ENCODE peak calls at places on chromosomes 2 and 18, in ten cellular contexts. I, Z, H, J, Y, U, W, E, O and D are unnamed samples.

GRCh38 chr2:86280191-86280667 is 57.2 kb downstream of the REEP1 start:
- DNase-seq in I (no peak), Z (no peak), H (no peak), J (peak), Y (no peak), U (no peak), W (no peak), E (no peak), O (no peak), D (no peak)

GRCh38 chr2:10733584-10733958 is 12.1 kb downstream of the ATP6V1C2 start:
- DNase-seq in I (no peak), Z (no peak), H (no peak), J (peak), Y (no peak), U (no peak), W (no peak), E (no peak), O (no peak), D (no peak)

GRCh38 chr2:187390891-187391290 is 57.2 kb downstream of the CALCRL start:
- DNase-seq in I (no peak), Z (no peak), H (no peak), J (peak), Y (no peak), U (no peak), W (no peak), E (no peak), O (no peak), D (no peak)

GRCh38 chr2:64237266-64237665 is 93.0 kb upstream of the PELI1 start:
- DNase-seq in I (no peak), Z (no peak), H (no peak), J (no peak), Y (no peak), U (no peak), W (no peak), E (no peak), O (no peak), D (peak)

GRCh38 chr2:119719261-119719627 is 40.2 kb downstream of the TMEM177 start:
- DNase-seq in I (no peak), Z (no peak), H (no peak), J (no peak), Y (no peak), U (no peak), W (no peak), E (no peak), O (no peak), D (no peak)

GRCh38 chr18:76445275-76445674 is 49.8 kb downstream of the ZNF516 start:
- DNase-seq in I (no peak), Z (no peak), H (no peak), J (peak), Y (no peak), U (no peak), W (no peak), E (no peak), O (no peak), D (no peak)

GRCh38 chr2:147525724-147526489 is 318.9 kb upstream of the ACVR2A start:
- DNase-seq in I (no peak), Z (no peak), H (peak), J (no peak), Y (no peak), U (no peak), W (no peak), E (no peak), O (no peak), D (no peak)

GRCh38 chr2:944693-945092 is 6.0 kb upstream of the SNTG2 start:
- DNase-seq in I (no peak), Z (no peak), H (no peak), J (no peak), Y (no peak), U (no peak), W (no peak), E (no peak), O (no peak), D (no peak)

GRCh38 chr2:164069542-164069941 is 333.7 kb upstream of the FIGN start:
- DNase-seq in I (no peak), Z (no peak), H (no peak), J (no peak), Y (no peak), U (no peak), W (no peak), E (no peak), O (no peak), D (no peak)

GRCh38 chr2:210515911-210516310 is 39.4 kb upstream of the LANCL1 start:
- DNase-seq in I (no peak), Z (no peak), H (no peak), J (no peak), Y (no peak), U (no peak), W (no peak), E (no peak), O (no peak), D (no peak)

DNA sequence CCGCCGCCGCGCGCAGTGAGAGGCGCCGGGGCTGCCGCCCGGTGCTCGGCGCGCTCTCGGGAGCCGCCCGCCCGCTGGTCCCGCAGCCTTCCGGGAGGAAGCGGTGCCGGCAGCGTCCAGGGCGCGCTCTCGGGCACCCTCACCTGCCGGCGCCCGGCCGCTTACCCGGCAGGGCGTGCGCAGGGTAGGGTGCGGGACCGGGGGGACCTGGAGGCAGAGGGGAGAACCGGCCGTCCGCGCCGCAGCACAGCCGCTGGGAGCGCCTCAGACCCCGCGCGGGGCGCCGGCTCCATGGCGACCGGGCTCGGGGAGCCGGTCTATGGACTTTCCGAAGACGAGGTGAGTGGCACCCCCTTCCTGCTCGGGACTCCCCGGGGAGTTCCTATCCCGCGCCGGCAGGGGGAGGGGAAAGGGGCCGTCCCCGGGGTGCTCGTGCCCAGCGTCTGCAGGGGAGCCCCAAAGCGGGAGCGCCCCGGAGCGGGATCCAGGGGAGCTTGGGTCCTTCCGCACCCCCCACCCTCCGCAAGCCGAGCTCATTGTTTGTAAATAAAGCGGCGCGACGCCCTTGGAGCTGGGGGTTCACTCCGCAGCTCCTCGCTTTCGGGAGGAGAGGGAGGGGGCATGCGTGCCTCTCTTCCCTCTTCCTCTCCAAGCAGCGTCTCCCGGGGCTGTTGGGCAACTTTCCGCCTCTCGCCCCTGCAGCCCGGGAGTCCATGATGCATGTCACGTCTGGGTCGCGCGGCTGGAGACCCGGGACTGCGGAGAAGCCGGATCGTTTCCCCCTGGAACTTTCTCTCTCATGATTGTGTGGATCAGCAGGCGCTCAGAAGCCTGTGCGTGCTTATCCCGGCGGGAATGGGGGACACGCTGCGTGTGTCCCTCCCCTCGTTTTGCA is 591 bp downstream of the NEDD4L start:
- DNase-seq in I (peak), Z (peak), H (peak), J (peak), Y (peak), U (peak), W (peak), E (peak), O (peak), D (peak)
- H3K27ac ChIP-seq in I (peak), Z (peak), H (peak), J (peak), Y (no peak), U (peak), W (no peak), E (no peak), O (peak), D (peak)

DNA sequence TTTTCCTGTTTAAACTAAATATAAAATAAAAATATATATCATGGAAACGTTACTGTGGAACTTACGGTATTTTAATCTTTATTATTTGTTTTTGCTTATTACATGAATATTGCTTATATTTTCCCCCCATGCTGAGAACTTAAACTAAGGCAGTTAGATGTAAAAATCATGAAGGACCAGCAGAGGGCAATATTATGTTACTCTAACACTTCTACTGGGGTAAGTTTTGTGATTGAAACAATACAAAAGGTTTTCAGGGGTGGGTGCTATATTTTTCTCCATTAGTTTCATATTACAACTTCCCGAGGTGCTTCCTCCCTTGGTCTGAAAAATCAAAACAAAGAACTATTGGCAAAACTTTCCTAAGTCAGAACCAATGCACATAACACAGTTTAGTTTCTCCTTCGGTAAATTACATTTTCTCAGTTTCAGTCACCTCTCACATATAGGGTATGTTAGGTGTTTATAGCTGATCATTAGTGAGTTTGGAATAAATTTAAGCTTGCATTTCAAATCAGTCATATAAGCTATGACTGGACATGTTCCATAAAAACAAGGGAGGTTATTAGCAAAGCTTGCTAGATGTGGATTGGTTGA is 54.8 kb downstream of the ZNF407 start:
- DNase-seq in I (no peak), Z (no peak), H (no peak), J (peak), Y (no peak), U (no peak), W (no peak), E (no peak), O (no peak), D (no peak)
- TF ChIP-seq CTCF in I (peak), Z (peak), H (peak), J (peak), Y (peak), U (peak), W (peak), E (peak), O (peak), D (peak)

GRCh38 chr2:20221169-20221938 is 3.6 kb downstream of the SDC1 start:
- DNase-seq in I (no peak), Z (no peak), H (peak), J (peak), Y (no peak), U (no peak), W (no peak), E (no peak), O (no peak), D (no peak)
- H3K27ac ChIP-seq in I (peak), Z (no peak), H (peak), J (peak), Y (no peak), U (peak), W (no peak), E (no peak), O (peak), D (no peak)

GRCh38 chr18:25648724-25649260 is 296.8 kb upstream of the ZNF521 start:
- DNase-seq in I (no peak), Z (no peak), H (no peak), J (peak), Y (no peak), U (no peak), W (no peak), E (no peak), O (no peak), D (no peak)
- TF ChIP-seq CTCF in I (no peak), Z (no peak), H (no peak), J (no peak), Y (no peak), U (no peak), W (no peak), E (no peak), O (no peak), D (no peak)

GRCh38 chr2:40401896-40402295 is 50.0 kb downstream of the SLC8A1 start:
- DNase-seq in I (no peak), Z (no peak), H (no peak), J (peak), Y (no peak), U (no peak), W (no peak), E (no peak), O (no peak), D (no peak)
- H3K27ac ChIP-seq in I (no peak), Z (no peak), H (no peak), J (no peak), Y (no peak), U (no peak), W (no peak), E (no peak), O (no peak), D (peak)

DNA sequence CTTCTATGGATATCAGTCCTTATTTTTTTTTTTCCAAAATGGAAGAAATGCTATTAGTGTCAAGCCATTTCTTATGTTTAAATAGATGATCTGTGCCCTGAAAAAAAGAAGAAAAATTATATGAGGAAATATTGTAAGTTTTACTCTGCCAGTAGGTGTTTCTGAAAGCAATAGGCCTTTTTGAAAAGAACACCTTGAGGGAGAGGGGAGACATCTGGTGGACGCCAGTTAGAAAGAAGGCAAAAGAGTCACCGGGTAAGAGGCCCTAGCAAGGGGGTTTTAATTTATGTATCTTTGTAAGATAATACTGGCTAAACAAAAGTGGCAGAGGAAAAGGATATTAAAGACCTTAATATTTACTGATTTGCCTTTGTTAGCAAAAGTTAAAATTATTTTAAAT is 56.1 kb downstream of the DYNAP start:
- DNase-seq in I (peak), Z (no peak), H (peak), J (peak), Y (no peak), U (no peak), W (peak), E (no peak), O (no peak), D (no peak)
- TF ChIP-seq CTCF in I (no peak), Z (no peak), H (peak), J (peak), Y (no peak), U (peak), W (peak), E (no peak), O (no peak), D (no peak)

GRCh38 chr18:79191956-79192355 is 122.8 kb downstream of the ATP9B start:
- DNase-seq in I (no peak), Z (no peak), H (no peak), J (no peak), Y (no peak), U (no peak), W (no peak), E (no peak), O (no peak), D (no peak)

GRCh38 chr18:79186649-79187048 is 117.5 kb downstream of the ATP9B start:
- DNase-seq in I (no peak), Z (no peak), H (no peak), J (no peak), Y (no peak), U (no peak), W (no peak), E (no peak), O (no peak), D (no peak)

GRCh38 chr18:79195716-79196683 is 126.8 kb downstream of the ATP9B start:
- DNase-seq in I (no peak), Z (no peak), H (no peak), J (no peak), Y (no peak), U (no peak), W (no peak), E (no peak), O (no peak), D (no peak)

GRCh38 chr18:79193826-79194225 is 124.6 kb downstream of the ATP9B start:
- DNase-seq in I (no peak), Z (no peak), H (no peak), J (no peak), Y (no peak), U (no peak), W (no peak), E (no peak), O (no peak), D (no peak)

GRCh38 chr18:79191418-79191817 is 122.2 kb downstream of the ATP9B start:
- DNase-seq in I (no peak), Z (no peak), H (no peak), J (no peak), Y (no peak), U (no peak), W (no peak), E (no peak), O (no peak), D (no peak)
- H3K27ac ChIP-seq in I (no peak), Z (no peak), H (no peak), J (no peak), Y (no peak), U (no peak), W (no peak), E (no peak), O (no peak), D (no peak)

GRCh38 chr18:62975785-62976184 is 260.4 kb downstream of the PHLPP1 start:
- DNase-seq in I (no peak), Z (no peak), H (no peak), J (no peak), Y (no peak), U (no peak), W (no peak), E (no peak), O (no peak), D (no peak)

GRCh38 chr18:62976227-62976626 is 260.9 kb downstream of the PHLPP1 start:
- DNase-seq in I (peak), Z (no peak), H (no peak), J (no peak), Y (no peak), U (no peak), W (no peak), E (no peak), O (no peak), D (no peak)

GRCh38 chr18:62978251-62979049 is 263.1 kb downstream of the PHLPP1 start:
- DNase-seq in I (no peak), Z (no peak), H (no peak), J (no peak), Y (no peak), U (no peak), W (no peak), E (no peak), O (no peak), D (no peak)

GRCh38 chr18:62979172-62979571 is 263.8 kb downstream of the PHLPP1 start:
- DNase-seq in I (no peak), Z (peak), H (peak), J (peak), Y (no peak), U (peak), W (no peak), E (peak), O (peak), D (peak)

GRCh38 chr18:62977512-62977911 is 262.2 kb downstream of the PHLPP1 start:
- DNase-seq in I (no peak), Z (no peak), H (no peak), J (peak), Y (no peak), U (no peak), W (no peak), E (no peak), O (no peak), D (no peak)
- TF ChIP-seq CTCF in I (no peak), Z (no peak), H (no peak), J (no peak), Y (no peak), U (no peak), W (no peak), E (no peak), O (no peak), D (no peak)